ENCODE peak calls at places on chromosomes 3 and 15, in nine cellular contexts. S is transverse colon, V is tibial artery, W is Peyer's patch, Y is aorta, U is right lobe of liver, R is psoas muscle, D is SK-N-SH, Q is heart left ventricle. M is an unnamed sample.

GRCh38 chr3:3559786-3560185 is 239.4 kb upstream of the LRRN1 start:
- DNase-seq in V (no peak), S (no peak), W (no peak), D (no peak), R (no peak), Q (no peak), U (no peak), Y (no peak), M (no peak)

GRCh38 chr3:66997560-66998074 is 490 bp upstream of the KBTBD8 start:
- DNase-seq in Y (no peak), W (no peak), U (no peak), V (peak; percentile 64), R (peak; percentile 9), D (no peak), Q (peak; percentile 39), S (no peak), M (no peak)

GRCh38 chr3:171054231-171054630 is 27.7 kb upstream of the SLC2A2 start:
- DNase-seq in V (no peak), S (no peak), R (no peak), W (no peak), D (no peak), U (no peak), Q (no peak), Y (no peak), M (no peak)

GRCh38 chr3:162034368-162034767 is 537.8 kb downstream of the OTOL1 start:
- DNase-seq in V (no peak), U (no peak), R (no peak), Y (no peak), S (no peak), W (no peak), Q (no peak), D (no peak), M (no peak)

GRCh38 chr15:69403611-69404010 is 10.5 kb upstream of the KIF23 start:
- DNase-seq in D (no peak), Q (no peak), Y (no peak), V (no peak), W (no peak), S (no peak), U (no peak), R (no peak), M (peak; percentile 62)

GRCh38 chr3:190728574-190729246 is 133.8 kb downstream of the GMNC start:
- DNase-seq in R (no peak), Y (no peak), Q (no peak), U (peak; percentile 46), V (no peak), S (no peak), D (no peak), W (no peak), M (no peak)

GRCh38 chr15:84921121-84921520 is 36.7 kb downstream of the SLC28A1 start:
- DNase-seq in U (no peak), Q (no peak), Y (no peak), D (no peak), V (no peak), W (no peak), S (no peak), R (no peak), M (no peak)

GRCh38 chr15:60672400-60672799 is 193.5 kb upstream of the ICE2 start:
- DNase-seq in Q (no peak), W (no peak), S (no peak), U (no peak), D (no peak), R (no peak), Y (no peak), V (no peak), M (no peak)

GRCh38 chr3:58045084-58045483 is 36.9 kb downstream of the FLNB start:
- DNase-seq in V (no peak), Y (no peak), S (no peak), Q (no peak), R (no peak), U (no peak), W (no peak), D (no peak), M (no peak)

DNA sequence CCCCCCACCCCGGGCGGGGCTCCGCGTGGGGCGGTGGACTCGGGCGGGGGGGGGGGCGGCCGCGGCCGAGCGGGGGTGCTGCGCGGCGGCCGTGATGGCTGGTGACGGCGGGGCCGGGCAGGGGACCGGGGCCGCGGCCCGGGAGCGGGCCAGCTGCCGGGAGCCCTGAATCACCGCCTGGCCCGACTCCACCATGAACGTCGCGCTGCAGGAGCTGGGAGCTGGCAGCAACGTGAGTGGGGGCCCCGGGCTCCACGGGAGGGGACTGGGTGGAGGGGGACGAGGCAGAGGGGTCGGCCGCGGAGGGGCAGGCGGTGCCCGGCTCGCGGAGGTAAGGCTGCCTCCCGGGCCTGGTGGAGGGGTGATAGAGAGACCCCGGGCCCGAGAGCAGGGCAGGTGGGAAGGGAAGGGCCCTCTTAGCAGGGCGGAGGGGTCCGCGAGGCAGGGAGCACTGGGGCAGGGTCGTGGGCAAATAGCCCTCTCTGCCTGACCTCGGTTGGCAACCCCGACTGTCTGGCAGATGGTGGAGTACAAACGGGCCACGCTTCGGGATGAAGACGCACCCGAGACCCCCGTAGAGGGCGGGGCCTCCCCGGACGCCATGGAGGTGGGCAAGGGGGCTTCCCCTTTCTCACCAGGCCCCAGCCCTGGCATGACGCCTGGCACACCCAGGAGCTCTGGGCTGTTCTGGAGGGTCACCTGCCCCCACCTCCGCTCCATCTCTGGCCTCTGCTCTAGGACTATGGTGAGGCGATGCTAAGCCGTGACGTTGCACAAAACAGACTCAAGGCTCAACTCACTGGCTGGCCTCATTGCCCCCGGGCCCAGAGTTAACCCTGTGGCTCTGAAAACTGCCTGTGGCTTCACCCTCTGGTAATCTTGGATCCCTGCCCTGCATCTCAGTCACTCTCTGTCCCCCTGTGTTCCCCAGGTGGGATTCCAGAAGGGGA is at the start of gene ECE2:
- DNase-seq in D (peak; percentile 72), R (no peak), Q (no peak), S (no peak), Y (no peak), V (no peak), W (no peak), U (no peak), M (no peak)
- H3K4me3 ChIP-seq in D (no peak within 1 kb of the TSS), R (peak within 1 kb of the TSS; percentile 25), Q (peak within 1 kb of the TSS; percentile 28), S (no peak within 1 kb of the TSS), Y (no peak within 1 kb of the TSS), V (no peak within 1 kb of the TSS), W (no peak within 1 kb of the TSS), U (no peak within 1 kb of the TSS), M (no peak within 1 kb of the TSS)

GRCh38 chr3:134352031-134352671 is 22.1 kb downstream of the AMOTL2 start:
- DNase-seq in V (no peak), Y (peak; percentile 28), S (no peak), R (no peak), Q (no peak), W (peak; percentile 73), U (peak; percentile 93), D (no peak), M (no peak)

GRCh38 chr3:134353171-134353825 is 20.9 kb downstream of the AMOTL2 start:
- DNase-seq in D (no peak), W (no peak), V (no peak), S (no peak), R (no peak), U (peak; percentile 78), Y (peak; percentile 26), Q (no peak), M (no peak)

GRCh38 chr3:134355416-134355815 is 18.8 kb downstream of the AMOTL2 start:
- DNase-seq in S (no peak), Q (no peak), U (no peak), D (no peak), V (no peak), W (no peak), Y (no peak), R (no peak), M (no peak)

GRCh38 chr3:134354612-134355275 is 19.5 kb downstream of the AMOTL2 start:
- DNase-seq in U (no peak), Q (no peak), W (no peak), R (no peak), Y (peak; percentile 36), V (no peak), D (no peak), S (no peak), M (no peak)

DNA sequence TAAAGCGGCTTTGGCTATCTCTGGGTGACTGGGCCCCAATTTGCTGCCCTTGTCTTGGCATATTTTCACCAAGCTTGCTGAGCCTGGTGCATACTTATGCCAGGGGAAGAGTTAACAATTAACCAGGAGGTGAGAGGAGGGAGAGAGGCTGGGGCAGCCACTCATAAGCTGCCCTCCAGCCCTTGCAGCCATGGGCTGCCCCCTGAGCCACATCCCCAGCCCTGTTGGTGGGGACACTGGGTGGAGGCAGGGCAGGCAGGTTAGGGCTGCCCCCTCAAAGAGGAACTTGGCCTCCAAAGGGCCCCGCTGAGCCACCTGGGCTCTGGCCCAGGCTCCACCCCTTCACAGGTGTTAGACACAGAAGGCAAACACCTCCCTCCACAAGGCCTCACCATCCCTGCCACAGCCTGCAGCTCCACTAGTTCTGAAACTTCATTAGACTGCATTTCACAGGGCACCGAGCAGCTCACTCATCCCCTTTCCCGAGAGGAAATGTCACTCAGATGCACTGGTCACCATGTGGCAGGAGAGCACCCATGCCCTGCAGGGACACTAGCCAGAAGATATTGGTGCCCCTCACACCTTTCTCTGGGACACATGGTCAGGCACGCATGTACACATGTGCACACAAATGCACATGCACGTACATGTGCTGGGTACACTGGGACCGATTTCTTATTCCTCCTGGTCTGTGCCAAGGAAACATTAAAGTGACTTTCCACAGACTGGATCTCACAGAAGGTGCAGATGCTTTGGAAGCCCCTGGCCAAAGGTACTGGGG is 20.2 kb downstream of the AMOTL2 start:
- DNase-seq in Q (no peak), W (no peak), R (no peak), U (peak; percentile 86), Y (peak; percentile 32), D (no peak), S (peak; percentile 38), V (no peak), M (no peak)
- H3K4me1 ChIP-seq in Q (peaks cover 58% of the 10 kb centered on the region), W (peaks cover 51% of the 10 kb centered on the region), R (peaks cover 93% of the 10 kb centered on the region), U (no peaks in the 10 kb centered on the region), Y (no peaks in the 10 kb centered on the region), D (peaks cover 10% of the 10 kb centered on the region), S (peaks cover 45% of the 10 kb centered on the region), V (peaks cover 82% of the 10 kb centered on the region), M (peaks cover 27% of the 10 kb centered on the region)

GRCh38 chr15:27694506-27695077 is 404.5 kb downstream of the OCA2 start:
- DNase-seq in U (no peak), R (no peak), D (no peak), V (no peak), Q (no peak), W (no peak), S (no peak), Y (no peak), M (no peak)
- H3K27ac ChIP-seq in U (no peak overlapping the region), R (no peak overlapping the region), D (no peak overlapping the region), V (no peak overlapping the region), Q (no peak overlapping the region), W (no peak overlapping the region), S (no peak overlapping the region), Y (no peak overlapping the region), M (no peak overlapping the region)

GRCh38 chr3:137978328-137978727 is 31.6 kb upstream of the CLDN18 start:
- DNase-seq in Y (no peak), Q (no peak), W (no peak), S (no peak), U (no peak), V (no peak), D (no peak), R (no peak), M (no peak)
- H3K4me3 ChIP-seq in Y (no peak overlapping the region), Q (no peak overlapping the region), W (no peak overlapping the region), S (no peak overlapping the region), U (no peak overlapping the region), V (no peak overlapping the region), D (no peak overlapping the region), R (no peak overlapping the region), M (no peak overlapping the region)

M was measured in A673.